ENCODE peak calls at places on chromosomes 16 and 17, in four cellular contexts. F is GOT3; J is germinal center; A is effector CD8-positive, alpha-beta T cell. M is an unnamed sample.

GRCh38 chr16:66476328-66477027 is 49.4 kb downstream of the BEAN1 start:
- DNase-seq in F (no peak), J (peak; percentile 46), A (peak; percentile 7), M (no peak)

GRCh38 chr17:19757536-19758180 is 9.6 kb upstream of the ALDH3A1 start:
- DNase-seq in F (no peak), A (no peak), J (no peak), M (no peak)

GRCh38 chr17:40445769-40446468 is 2.7 kb downstream of the IGFBP4 start:
- DNase-seq in J (no peak), F (no peak), A (no peak), M (no peak)

GRCh38 chr17:44959821-44960523 is 8.1 kb downstream of the C1QL1 start:
- DNase-seq in F (no peak), J (no peak), A (no peak), M (no peak)

GRCh38 chr16:66740010-66740409 is 11.4 kb downstream of the DYNC1LI2 start:
- DNase-seq in J (peak; percentile 67), A (no peak), F (no peak), M (peak; percentile 31)

GRCh38 chr17:8223356-8224063 is 13.1 kb upstream of the AURKB start:
- DNase-seq in A (peak; percentile 34), J (peak; percentile 42), F (peak; percentile 26), M (no peak)

GRCh38 chr16:75311383-75311938 is 60.0 kb upstream of the BCAR1 start:
- DNase-seq in A (no peak), J (no peak), F (no peak), M (no peak)

GRCh38 chr16:58011652-58012051 is 10.4 kb downstream of the USB1 start:
- DNase-seq in F (no peak), A (no peak), J (no peak), M (peak; percentile 12)

GRCh38 chr16:52869243-52869642 is 183.5 kb downstream of the CHD9NB start:
- DNase-seq in F (no peak), J (no peak), A (no peak), M (no peak)